ENCODE peak calls at places on chromosomes 2 and 18, in five cellular contexts. R, X, W, G and P are unnamed samples.

GRCh38 chr2:74746480-74746879 is 87.4 kb upstream of the HK2 start:
- DNase-seq in R (no peak), X (no peak), W (no peak), G (no peak), P (no peak)

GRCh38 chr2:218400167-218400929 is 680 bp downstream of the CTDSP1 start:
- DNase-seq in R (no peak), X (peak; percentile 80), W (peak; percentile 58), G (no peak), P (peak; percentile 81)

GRCh38 chr2:27965841-27966240 is 75.3 kb downstream of the BABAM2 start:
- DNase-seq in R (no peak), X (no peak), W (no peak), G (no peak), P (no peak)

GRCh38 chr2:188292446-188293239 is 969 bp downstream of the GULP1 start:
- DNase-seq in R (peak; percentile 94), X (peak; percentile 88), W (peak; percentile 33), G (no peak), P (peak; percentile 78)

GRCh38 chr18:12038082-12038660 is 55.5 kb upstream of the ANKRD62 start:
- DNase-seq in R (no peak), X (peak; percentile 74), W (no peak), G (no peak), P (peak; percentile 43)

GRCh38 chr2:231068525-231069222 is 12.0 kb downstream of the PSMD1 start:
- DNase-seq in R (peak; percentile 67), X (no peak), W (peak; percentile 16), G (peak; percentile 87), P (no peak)

GRCh38 chr2:118251427-118251826 is 163.2 kb downstream of the INSIG2 start:
- DNase-seq in R (no peak), X (no peak), W (no peak), G (no peak), P (no peak)

GRCh38 chr2:2825516-2826208 is 494.6 kb upstream of the MYT1L start:
- DNase-seq in R (no peak), X (peak; percentile 32), W (no peak), G (no peak), P (peak; percentile 23)

GRCh38 chr2:171864357-171864985 is 29.6 kb downstream of the SLC25A12 start:
- DNase-seq in R (no peak), X (no peak), W (no peak), G (no peak), P (no peak)

GRCh38 chr2:210475726-210476125 is 833 bp downstream of the LANCL1 start:
- DNase-seq in R (no peak), X (no peak), W (no peak), G (no peak), P (peak; percentile 22)

GRCh38 chr18:75643083-75643482 is 215.6 kb upstream of the SMIM21 start:
- DNase-seq in R (no peak), X (no peak), W (no peak), G (no peak), P (no peak)

GRCh38 chr2:31335921-31336570 is 78.5 kb downstream of the XDH start:
- DNase-seq in R (no peak), X (peak; percentile 26), W (no peak), G (no peak), P (peak; percentile 53)

GRCh38 chr2:74457129-74457548 is 1.1 kb upstream of the WBP1 start:
- DNase-seq in R (no peak), X (no peak), W (no peak), G (no peak), P (no peak)

GRCh38 chr2:232275670-232276069 is 102.9 kb upstream of the ALPP start:
- DNase-seq in R (no peak), X (no peak), W (no peak), G (no peak), P (no peak)

GRCh38 chr2:172442072-172442895 is 14.9 kb downstream of the ITGA6 start:
- DNase-seq in R (peak; percentile 94), X (no peak), W (no peak), G (peak; percentile 75), P (no peak)

GRCh38 chr2:190938761-190939335 is 58.2 kb downstream of the GLS start:
- DNase-seq in R (no peak), X (no peak), W (no peak), G (no peak), P (no peak)

DNA sequence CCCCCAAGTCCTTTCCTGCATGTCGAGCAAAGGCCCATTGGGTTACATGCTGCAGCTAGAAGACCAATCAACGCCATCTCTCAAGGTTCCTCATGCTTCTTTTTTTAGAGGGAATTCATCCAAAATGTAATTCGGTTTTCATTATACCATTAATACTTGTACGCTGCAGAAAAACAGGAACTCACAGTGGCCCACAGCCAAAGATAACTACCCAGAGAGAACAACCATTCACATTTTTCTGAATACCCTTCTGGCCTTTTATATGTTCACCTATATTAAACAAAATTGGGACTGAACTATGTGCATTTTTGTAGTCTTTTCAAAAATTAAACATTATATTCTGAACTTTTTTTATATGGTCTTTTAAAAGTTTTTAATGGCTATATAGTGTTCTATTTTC is 25.8 kb downstream of the FARP2 start:
- DNase-seq in R (no peak), X (no peak), W (no peak), G (no peak), P (no peak)
- TF ChIP-seq CHD2 in R (no peak), X (no peak), W (no peak), G (no peak), P (no peak)

GRCh38 chr2:94956797-94957391 is 68.6 kb upstream of the MAL start:
- DNase-seq in R (peak; percentile 38), X (peak; percentile 60), W (peak; percentile 64), G (peak; percentile 13), P (peak; percentile 52)
- TF ChIP-seq CHD2 in R (no peak), X (no peak), W (no peak), G (no peak), P (no peak)

DNA sequence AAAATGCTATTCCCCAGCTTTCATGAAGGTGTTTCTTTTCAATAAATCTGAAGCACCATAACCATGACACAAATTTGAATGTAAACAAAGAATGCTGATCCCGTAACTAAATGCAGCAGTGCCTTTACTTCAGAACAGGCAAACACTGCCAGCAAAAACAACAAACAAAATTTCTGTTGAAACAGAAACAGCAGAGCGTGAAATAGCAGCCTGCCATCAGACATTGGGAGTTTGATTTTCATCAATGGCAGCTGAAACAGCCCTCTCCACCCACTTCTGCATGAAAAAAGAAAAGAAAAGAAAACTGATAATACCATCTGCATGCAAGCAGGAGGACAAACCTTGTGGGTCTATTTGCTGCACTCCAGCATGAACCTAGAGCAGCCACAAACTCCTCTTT is 128.3 kb downstream of the CDH2 start:
- DNase-seq in R (no peak), X (no peak), W (no peak), G (no peak), P (no peak)
- TF ChIP-seq CHD2 in R (no peak), X (no peak), W (no peak), G (no peak), P (no peak)

GRCh38 chr2:108260773-108261172 is 21.0 kb downstream of the SULT1C3 start:
- DNase-seq in R (no peak), X (no peak), W (no peak), G (no peak), P (no peak)

GRCh38 chr2:108253106-108253505 is 13.3 kb downstream of the SULT1C3 start:
- DNase-seq in R (no peak), X (no peak), W (no peak), G (no peak), P (no peak)

GRCh38 chr2:108263425-108263824 is 23.7 kb downstream of the SULT1C3 start:
- DNase-seq in R (no peak), X (no peak), W (no peak), G (no peak), P (no peak)

DNA sequence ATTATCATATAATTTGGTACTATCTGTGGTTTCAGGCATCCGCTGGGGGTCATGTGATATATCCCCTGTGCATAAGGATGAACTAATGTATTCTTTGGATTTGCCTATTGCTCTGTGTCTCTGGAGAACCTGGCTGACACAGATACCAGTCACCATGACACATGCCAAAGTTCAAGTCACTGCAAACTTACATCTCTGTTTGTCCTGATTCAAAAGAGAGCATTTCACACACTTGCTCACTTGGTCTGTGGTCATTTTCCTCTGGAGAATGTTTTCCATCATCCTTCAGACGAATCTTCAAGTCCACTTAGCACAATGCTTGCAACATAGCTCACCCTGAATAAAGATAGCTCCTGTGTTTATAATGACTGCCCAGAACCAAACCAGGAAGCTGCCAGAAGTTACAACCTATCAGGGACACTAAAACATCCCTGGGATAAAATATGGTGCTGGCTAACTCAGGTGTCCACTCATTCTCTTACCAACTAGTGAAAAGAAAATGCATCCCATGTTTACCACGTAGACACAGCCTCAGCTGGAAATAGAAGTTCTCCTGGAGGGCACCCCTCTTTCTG is 18.1 kb downstream of the SULT1C3 start:
- DNase-seq in R (no peak), X (no peak), W (no peak), G (peak; percentile 19), P (no peak)
- TF ChIP-seq CHD2 in R (no peak), X (no peak), W (no peak), G (no peak), P (no peak)